ENCODE peak calls at places on chromosome 2, in five cellular contexts. I is astrocyte of the spinal cord, S is NCI-H345, E is AG04450, B is T-helper 2 cell. O is an unnamed sample.

GRCh38 chr2:219010162-219010756 is 17.0 kb upstream of the CRYBA2 start:
- DNase-seq in I (no peak), S (peak; percentile 43), E (no peak), B (no peak), O (no peak)

GRCh38 chr2:98118161-98118560 is 31.2 kb downstream of the VWA3B start:
- DNase-seq in I (peak; percentile 38), S (no peak), E (no peak), B (no peak), O (no peak)

GRCh38 chr2:234273887-234274584 is 222.8 kb downstream of the ARL4C start:
- DNase-seq in I (no peak), S (no peak), E (no peak), B (no peak), O (no peak)

GRCh38 chr2:10045561-10046355 is 2.4 kb downstream of the KLF11 start:
- DNase-seq in I (no peak), S (no peak), E (no peak), B (no peak), O (no peak)

GRCh38 chr2:224161712-224162111 is 122.6 kb upstream of the SERPINE2 start:
- DNase-seq in I (no peak), S (no peak), E (no peak), B (no peak), O (no peak)

GRCh38 chr2:151051584-151052220 is 210.0 kb downstream of the RBM43 start:
- DNase-seq in I (peak; percentile 67), S (peak; percentile 38), E (no peak), B (no peak), O (peak; percentile 60)

GRCh38 chr2:128448331-128449225 is 129.9 kb upstream of the HS6ST1 start:
- DNase-seq in I (no peak), S (no peak), E (no peak), B (no peak), O (peak; percentile 4)

GRCh38 chr2:109382236-109382930 is 231.4 kb downstream of the SEPTIN10 start:
- DNase-seq in I (no peak), S (no peak), E (no peak), B (no peak), O (no peak)

GRCh38 chr2:132804045-132804444 is 134.0 kb upstream of the LYPD1 start:
- DNase-seq in I (peak; percentile 69), S (peak; percentile 66), E (peak; percentile 26), B (no peak), O (no peak)

GRCh38 chr2:121334581-121335293 is 49.7 kb upstream of the TFCP2L1 start:
- DNase-seq in I (no peak), S (no peak), E (no peak), B (no peak), O (no peak)

GRCh38 chr2:204574473-204574872 is 29.2 kb downstream of the PARD3B start:
- DNase-seq in I (no peak), S (no peak), E (no peak), B (no peak), O (no peak)

GRCh38 chr2:173043897-173044472 is 31.7 kb upstream of the MAP3K20 start:
- DNase-seq in I (no peak), S (no peak), E (no peak), B (no peak), O (no peak)

GRCh38 chr2:85111819-85112281 is 21.3 kb upstream of the TCF7L1 start:
- DNase-seq in I (peak; percentile 22), S (no peak), E (no peak), B (no peak), O (no peak)

O was measured in HAP-1.